ENCODE peak calls at places on chromosomes 12 and 14, in six cellular contexts. One of them, this sample, is unnamed.

GRCh38 chr12:27334052-27334720 is 1.6 kb downstream of the BMAL2 start:
- DNase-seq in NCI-H1105: no peak
- DNase-seq in IMR-90: no peak
- DNase-seq in activated gamma-delta T cell treated with Interleukin-2 at 50 U/mL for 16 hours: no peak
- DNase-seq in NCI-H446 treated with DMSO at 0.1 percent for 48 hours: no peak
- DNase-seq in LoVo: no peak
- DNase-seq in this sample: no peak

GRCh38 chr12:29901585-29901984 is 117.8 kb upstream of the TMTC1 start:
- DNase-seq in NCI-H1105: no peak
- DNase-seq in IMR-90: no peak
- DNase-seq in activated gamma-delta T cell treated with Interleukin-2 at 50 U/mL for 16 hours: no peak
- DNase-seq in NCI-H446 treated with DMSO at 0.1 percent for 48 hours: no peak
- DNase-seq in LoVo: no peak
- DNase-seq in this sample: no peak

GRCh38 chr12:93244514-93245077 is 133.1 kb upstream of the NUDT4 start:
- DNase-seq in NCI-H1105: no peak
- DNase-seq in IMR-90: no peak
- DNase-seq in activated gamma-delta T cell treated with Interleukin-2 at 50 U/mL for 16 hours: no peak
- DNase-seq in NCI-H446 treated with DMSO at 0.1 percent for 48 hours: no peak
- DNase-seq in LoVo: no peak
- DNase-seq in this sample: no peak

GRCh38 chr12:59626382-59626781 is 30.6 kb downstream of the SLC16A7 start:
- DNase-seq in NCI-H1105: no peak
- DNase-seq in IMR-90: peak
- DNase-seq in activated gamma-delta T cell treated with Interleukin-2 at 50 U/mL for 16 hours: no peak
- DNase-seq in NCI-H446 treated with DMSO at 0.1 percent for 48 hours: no peak
- DNase-seq in LoVo: no peak
- DNase-seq in this sample: no peak

GRCh38 chr14:39680777-39681176 is 248.5 kb upstream of the FBXO33 start:
- DNase-seq in NCI-H1105: no peak
- DNase-seq in IMR-90: no peak
- DNase-seq in activated gamma-delta T cell treated with Interleukin-2 at 50 U/mL for 16 hours: no peak
- DNase-seq in NCI-H446 treated with DMSO at 0.1 percent for 48 hours: no peak
- DNase-seq in LoVo: no peak
- DNase-seq in this sample: no peak

GRCh38 chr12:6608592-6609311 is 1.6 kb upstream of the CHD4 start:
- DNase-seq in NCI-H1105: no peak
- DNase-seq in IMR-90: no peak
- DNase-seq in activated gamma-delta T cell treated with Interleukin-2 at 50 U/mL for 16 hours: no peak
- DNase-seq in NCI-H446 treated with DMSO at 0.1 percent for 48 hours: no peak
- DNase-seq in LoVo: no peak
- DNase-seq in this sample: no peak

GRCh38 chr12:131808744-131809371 is 19.3 kb upstream of the MMP17 start:
- DNase-seq in NCI-H1105: no peak
- DNase-seq in IMR-90: no peak
- DNase-seq in activated gamma-delta T cell treated with Interleukin-2 at 50 U/mL for 16 hours: peak
- DNase-seq in NCI-H446 treated with DMSO at 0.1 percent for 48 hours: no peak
- DNase-seq in LoVo: no peak
- DNase-seq in this sample: no peak

GRCh38 chr12:114412825-114413749 is 7.1 kb upstream of the TBX5 start:
- DNase-seq in NCI-H1105: no peak
- DNase-seq in IMR-90: peak
- DNase-seq in activated gamma-delta T cell treated with Interleukin-2 at 50 U/mL for 16 hours: no peak
- DNase-seq in NCI-H446 treated with DMSO at 0.1 percent for 48 hours: no peak
- DNase-seq in LoVo: no peak
- DNase-seq in this sample: no peak

GRCh38 chr12:108826807-108827721 is 30.3 kb downstream of the SSH1 start:
- DNase-seq in NCI-H1105: no peak
- DNase-seq in IMR-90: peak
- DNase-seq in activated gamma-delta T cell treated with Interleukin-2 at 50 U/mL for 16 hours: no peak
- DNase-seq in NCI-H446 treated with DMSO at 0.1 percent for 48 hours: no peak
- DNase-seq in LoVo: no peak
- DNase-seq in this sample: no peak

GRCh38 chr14:77024171-77024627 is 4.3 kb downstream of the IRF2BPL start:
- DNase-seq in NCI-H1105: peak
- DNase-seq in IMR-90: peak
- DNase-seq in activated gamma-delta T cell treated with Interleukin-2 at 50 U/mL for 16 hours: peak
- DNase-seq in NCI-H446 treated with DMSO at 0.1 percent for 48 hours: no peak
- DNase-seq in LoVo: no peak
- DNase-seq in this sample: no peak

GRCh38 chr14:100783630-100784321 is 42.1 kb upstream of the MEG3 start:
- DNase-seq in NCI-H1105: peak
- DNase-seq in IMR-90: no peak
- DNase-seq in activated gamma-delta T cell treated with Interleukin-2 at 50 U/mL for 16 hours: no peak
- DNase-seq in NCI-H446 treated with DMSO at 0.1 percent for 48 hours: no peak
- DNase-seq in LoVo: no peak
- DNase-seq in this sample: no peak

GRCh38 chr12:80441921-80442320 is 2.1 kb upstream of the PTPRQ start:
- DNase-seq in NCI-H1105: no peak
- DNase-seq in IMR-90: peak
- DNase-seq in activated gamma-delta T cell treated with Interleukin-2 at 50 U/mL for 16 hours: no peak
- DNase-seq in NCI-H446 treated with DMSO at 0.1 percent for 48 hours: no peak
- DNase-seq in LoVo: no peak
- DNase-seq in this sample: no peak

GRCh38 chr12:52628111-52628507 is 9.8 kb upstream of the KRT73 start:
- DNase-seq in NCI-H1105: no peak
- DNase-seq in IMR-90: no peak
- DNase-seq in activated gamma-delta T cell treated with Interleukin-2 at 50 U/mL for 16 hours: no peak
- DNase-seq in NCI-H446 treated with DMSO at 0.1 percent for 48 hours: no peak
- DNase-seq in LoVo: no peak
- DNase-seq in this sample: no peak

This sample was measured in putamen.